ENCODE peak calls at places on chromosomes 12 and 14, in five cellular contexts. W, Y, E, X and S are unnamed samples.

GRCh38 chr12:99528478-99528877 is 119.1 kb upstream of the GARIN6 start:
- DNase-seq in W (no peak), Y (no peak), E (no peak), X (no peak), S (no peak)

GRCh38 chr12:24595652-24596235 is 353.2 kb downstream of the BCAT1 start:
- DNase-seq in W (no peak), Y (no peak), E (no peak), X (no peak), S (peak)

GRCh38 chr12:4027412-4027811 is 154.2 kb upstream of the PARP11 start:
- DNase-seq in W (no peak), Y (no peak), E (no peak), X (no peak), S (peak)

GRCh38 chr14:23414254-23414653 is 6.2 kb upstream of the MYH6 start:
- DNase-seq in W (no peak), Y (no peak), E (no peak), X (no peak), S (no peak)

GRCh38 chr14:27559848-27560247 is 962.0 kb upstream of the NOVA1 start:
- DNase-seq in W (no peak), Y (no peak), E (no peak), X (no peak), S (no peak)

GRCh38 chr14:54803926-54804719 is 98.5 kb downstream of the GCH1 start:
- DNase-seq in W (no peak), Y (no peak), E (no peak), X (no peak), S (peak)

GRCh38 chr14:92959761-92960680 is 37.1 kb downstream of the CHGA start:
- DNase-seq in W (no peak), Y (peak), E (peak), X (no peak), S (no peak)

GRCh38 chr12:123532808-123533649 is 490 bp downstream of the RILPL1 start:
- DNase-seq in W (no peak), Y (no peak), E (no peak), X (no peak), S (peak)

GRCh38 chr12:64072946-64073345 is 149.2 kb downstream of the KICS2 start:
- DNase-seq in W (no peak), Y (no peak), E (no peak), X (no peak), S (no peak)

GRCh38 chr12:131123817-131124216 is 170.1 kb downstream of the ADGRD1 start:
- DNase-seq in W (no peak), Y (no peak), E (no peak), X (no peak), S (no peak)

GRCh38 chr12:128819293-128820144 is 4.2 kb downstream of the SLC15A4 start:
- DNase-seq in W (no peak), Y (no peak), E (no peak), X (no peak), S (no peak)

GRCh38 chr12:50283924-50284236 is 560 bp upstream of the LIMA1 start:
- DNase-seq in W (no peak), Y (no peak), E (no peak), X (no peak), S (no peak)

GRCh38 chr14:100786131-100786530 is 39.8 kb upstream of the MEG3 start:
- DNase-seq in W (no peak), Y (no peak), E (no peak), X (no peak), S (no peak)

GRCh38 chr12:129701536-129702165 is 202.2 kb downstream of the TMEM132D start:
- DNase-seq in W (no peak), Y (no peak), E (no peak), X (no peak), S (no peak)

GRCh38 chr14:42779024-42779423 is 1172.3 kb downstream of the LRFN5 start:
- DNase-seq in W (no peak), Y (no peak), E (no peak), X (no peak), S (no peak)

GRCh38 chr12:11855993-11856374 is 206.5 kb downstream of the ETV6 start:
- DNase-seq in W (no peak), Y (peak), E (peak), X (no peak), S (no peak)

GRCh38 chr14:92729632-92730358 is 18.6 kb downstream of the LGMN start:
- DNase-seq in W (no peak), Y (no peak), E (no peak), X (no peak), S (no peak)

GRCh38 chr14:69543341-69544249 is 31.1 kb downstream of the CCDC177 start:
- DNase-seq in W (peak), Y (no peak), E (no peak), X (peak), S (peak)

GRCh38 chr14:76883437-76883836 is 57.2 kb downstream of the LRRC74A start:
- DNase-seq in W (no peak), Y (no peak), E (no peak), X (no peak), S (no peak)

GRCh38 chr14:79464468-79464867 is 746.8 kb downstream of the DIO2 start:
- DNase-seq in W (no peak), Y (no peak), E (no peak), X (no peak), S (no peak)

GRCh38 chr14:99320105-99320572 is 48.1 kb upstream of the BCL11B start:
- DNase-seq in W (no peak), Y (peak), E (peak), X (no peak), S (peak)

GRCh38 chr14:106586098-106586704 is 1059.8 kb downstream of the TMEM121 start:
- DNase-seq in W (no peak), Y (no peak), E (peak), X (no peak), S (no peak)

GRCh38 chr12:116432321-116432750 is 126.8 kb upstream of the MAP1LC3B2 start:
- DNase-seq in W (no peak), Y (no peak), E (no peak), X (no peak), S (no peak)

GRCh38 chr12:4441355-4442330 is 4.0 kb downstream of the FGF6 start:
- DNase-seq in W (no peak), Y (peak), E (no peak), X (peak), S (no peak)

GRCh38 chr14:20624495-20625070 is 16.9 kb downstream of the OR6S1 start:
- DNase-seq in W (no peak), Y (no peak), E (no peak), X (peak), S (no peak)

GRCh38 chr12:113461666-113462065 is 10.0 kb downstream of the LHX5 start:
- DNase-seq in W (no peak), Y (no peak), E (peak), X (no peak), S (peak)

GRCh38 chr14:21997300-21997699 is 323.7 kb upstream of the OR4E1 start:
- DNase-seq in W (no peak), Y (no peak), E (no peak), X (no peak), S (peak)

GRCh38 chr14:22099942-22100763 is 426.5 kb upstream of the OR4E1 start:
- DNase-seq in W (peak), Y (peak), E (no peak), X (peak), S (peak)

GRCh38 chr12:3933074-3933818 is 60.0 kb upstream of the PARP11 start:
- DNase-seq in W (no peak), Y (no peak), E (no peak), X (no peak), S (no peak)

GRCh38 chr14:102655154-102655553 is 62.7 kb downstream of the RCOR1 start:
- DNase-seq in W (no peak), Y (no peak), E (no peak), X (no peak), S (peak)